ENCODE peak calls at places on chromosome 7, in five cellular contexts. Q is SK-N-SH, J is K562, N is HCT116, P is GM12878. R is an unnamed sample.
A peak's percentile ranks its signal among the peaks of the same experiment; 100 is the strongest.

GRCh38 chr7:129066290-129067131 is 11.6 kb upstream of the TNPO3 start:
- DNase-seq in N (no peak), P (no peak), J (peak; percentile 86), Q (no peak), R (no peak)

GRCh38 chr7:54969190-54969967 is 49.4 kb upstream of the EGFR start:
- DNase-seq in P (no peak), J (no peak), Q (no peak), N (no peak), R (no peak)

GRCh38 chr7:25116621-25117020 is 8.4 kb downstream of the CYCS start:
- DNase-seq in Q (no peak), J (no peak), N (no peak), P (no peak), R (no peak)

GRCh38 chr7:118218413-118219156 is 5.9 kb upstream of the ANKRD7 start:
- DNase-seq in N (no peak), Q (no peak), P (no peak), J (no peak), R (no peak)

GRCh38 chr7:6271091-6271658 is 1.2 kb downstream of the CYTH3 start:
- DNase-seq in P (no peak), N (no peak), Q (peak; percentile 79), J (peak; percentile 24), R (no peak)

GRCh38 chr7:130037703-130038102 is 13.5 kb downstream of the ZC3HC1 start:
- DNase-seq in N (no peak), J (no peak), P (no peak), Q (no peak), R (no peak)

GRCh38 chr7:18494821-18495408 is 634 bp upstream of the HDAC9 start:
- DNase-seq in Q (no peak), J (no peak), P (no peak), N (no peak), R (no peak)

GRCh38 chr7:120521761-120522737 is 249.1 kb downstream of the KCND2 start:
- DNase-seq in J (no peak), N (no peak), P (no peak), Q (no peak), R (no peak)

GRCh38 chr7:14761506-14762296 is 140.8 kb downstream of the DGKB start:
- DNase-seq in P (no peak), Q (no peak), N (no peak), J (no peak), R (no peak)

GRCh38 chr7:77330169-77330882 is 85.8 kb downstream of the GSAP start:
- DNase-seq in Q (no peak), N (no peak), P (peak; percentile 86), J (no peak), R (no peak)

GRCh38 chr7:113904521-113904920 is 14.3 kb downstream of the PPP1R3A start:
- DNase-seq in J (no peak), Q (no peak), P (no peak), N (no peak), R (no peak)

GRCh38 chr7:7696458-7697119 is 21.8 kb downstream of the RPA3 start:
- DNase-seq in N (peak; percentile 65), J (no peak), P (no peak), Q (no peak), R (peak; percentile 43)

GRCh38 chr7:148515237-148515636 is 75.3 kb upstream of the C7orf33 start:
- DNase-seq in Q (no peak), J (no peak), P (no peak), N (no peak), R (no peak)

GRCh38 chr7:94012748-94013147 is 8.6 kb upstream of the BET1 start:
- DNase-seq in Q (peak; percentile 22), P (no peak), N (no peak), J (no peak), R (no peak)

GRCh38 chr7:2251841-2252771 is 10.1 kb downstream of the NUDT1 start:
- DNase-seq in J (no peak), N (no peak), Q (peak; percentile 74), P (no peak), R (no peak)

GRCh38 chr7:139544645-139545044 is 21.2 kb downstream of the CLEC2L start:
- DNase-seq in P (no peak), J (no peak), Q (peak; percentile 13), N (no peak), R (no peak)

GRCh38 chr7:76280408-76280807 is 22.1 kb upstream of the HSPB1 start:
- DNase-seq in J (no peak), Q (peak; percentile 91), N (no peak), P (no peak), R (no peak)

GRCh38 chr7:79298145-79298760 is 155.2 kb downstream of the MAGI2 start:
- DNase-seq in Q (peak; percentile 55), J (no peak), P (no peak), N (peak; percentile 28), R (peak; percentile 25)

GRCh38 chr7:1103009-1103788 is 15.3 kb downstream of the GPER1 start:
- DNase-seq in N (no peak), J (no peak), P (peak; percentile 73), Q (no peak), R (peak; percentile 41)

GRCh38 chr7:122143376-122143750 is 686 bp downstream of the AASS start:
- DNase-seq in Q (peak; percentile 26), N (no peak), J (no peak), P (no peak), R (no peak)

GRCh38 chr7:12067156-12067831 is 143.8 kb upstream of the TMEM106B start:
- DNase-seq in Q (peak; percentile 60), J (peak; percentile 40), P (peak; percentile 5), N (peak; percentile 58), R (peak; percentile 48)

GRCh38 chr7:135995751-135996150 is 18.6 kb upstream of the MTPN start:
- DNase-seq in P (no peak), Q (no peak), J (no peak), N (no peak), R (no peak)

GRCh38 chr7:118152149-118152548 is 31.8 kb upstream of the LSM8 start:
- DNase-seq in J (no peak), N (no peak), P (no peak), Q (no peak), R (no peak)

GRCh38 chr7:32587431-32587948 is 92.2 kb downstream of the AVL9 start:
- DNase-seq in P (no peak), J (no peak), N (no peak), Q (no peak), R (peak; percentile 76)

GRCh38 chr7:111495173-111495572 is 67.1 kb downstream of the IMMP2L start:
- DNase-seq in J (no peak), N (no peak), P (no peak), Q (no peak), R (no peak)

GRCh38 chr7:73439305-73439704 is 5.7 kb downstream of the FZD9 start:
- DNase-seq in J (no peak), N (no peak), Q (no peak), P (no peak), R (no peak)

GRCh38 chr7:92877367-92877766 is 41.0 kb upstream of the CDK6 start:
- DNase-seq in P (no peak), N (no peak), J (no peak), Q (no peak), R (no peak)

GRCh38 chr7:30656611-30657010 is 25.6 kb downstream of the CRHR2 start:
- DNase-seq in Q (no peak), P (no peak), J (no peak), N (no peak), R (no peak)

DNA sequence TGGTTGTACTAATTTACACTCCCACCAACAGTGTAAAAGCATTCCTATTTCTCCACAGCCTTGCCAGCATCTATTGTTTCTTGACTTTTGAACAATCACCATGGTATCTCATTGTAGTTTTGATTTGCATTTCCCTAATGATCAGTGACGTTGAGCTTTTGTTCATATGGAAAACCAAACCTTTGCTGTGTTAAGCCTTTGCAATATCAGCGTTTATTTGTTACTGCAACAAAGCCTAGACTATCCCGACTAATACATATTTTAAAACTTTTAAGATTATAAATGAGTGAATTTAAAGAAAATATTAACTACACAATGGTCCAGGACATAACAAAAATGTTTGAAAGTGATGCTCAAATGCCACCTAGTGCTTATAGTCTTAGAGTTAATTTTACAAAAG is 26.6 kb downstream of the TRIL start:
- DNase-seq in Q (no peak), N (no peak), J (no peak), P (no peak), R (no peak)
- H3K4me2 ChIP-seq in Q (no peak overlapping the region), N (no peak overlapping the region), J (no peak overlapping the region), P (no peak overlapping the region), R (no peak overlapping the region)

GRCh38 chr7:27647489-27647888 is 15.2 kb downstream of the HIBADH start:
- DNase-seq in P (no peak), N (no peak), Q (no peak), J (no peak), R (no peak)
- TF ChIP-seq ZBTB33 in P (no peak), N (no peak), Q (no peak), J (no peak), R (no peak)

GRCh38 chr7:45920543-45921380 is at the start of gene IGFBP3:
- DNase-seq in N (no peak), J (no peak), P (no peak), Q (peak; percentile 90), R (no peak)

GRCh38 chr7:45921699-45922519 is 837 bp upstream of the IGFBP3 start:
- DNase-seq in J (no peak), P (no peak), N (peak; percentile 44), Q (peak; percentile 73), R (peak; percentile 34)

GRCh38 chr7:45922810-45923209 is 1.7 kb upstream of the IGFBP3 start:
- DNase-seq in N (no peak), Q (no peak), J (no peak), P (no peak), R (no peak)

GRCh38 chr7:45919947-45920542 is 1.0 kb downstream of the IGFBP3 start:
- DNase-seq in P (no peak), N (no peak), J (no peak), Q (no peak), R (no peak)

DNA sequence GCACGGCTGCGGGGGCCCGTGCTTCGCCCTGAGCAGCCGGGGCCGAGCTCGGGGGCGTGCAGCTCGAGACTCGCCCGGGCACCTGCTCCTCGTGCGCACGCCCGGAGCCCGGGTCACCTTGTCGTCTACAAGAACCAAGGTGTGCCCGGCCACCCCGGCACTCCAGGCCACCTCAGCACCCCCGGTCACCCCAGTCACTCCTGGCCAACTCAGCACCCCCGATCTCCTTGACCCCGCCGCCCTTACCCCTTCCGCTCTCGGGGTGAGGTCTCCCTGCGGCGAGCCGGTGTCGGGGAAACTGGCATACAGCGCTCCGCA is 268 bp upstream of the IGFBP3 start:
- DNase-seq in Q (no peak), P (no peak), J (no peak), N (no peak), R (no peak)
- H3K4me2 ChIP-seq in Q (peak overlapping the region; percentile 84), P (no peak overlapping the region), J (no peak overlapping the region), N (peak overlapping the region; percentile 75), R (peak overlapping the region; percentile 50)

DNA sequence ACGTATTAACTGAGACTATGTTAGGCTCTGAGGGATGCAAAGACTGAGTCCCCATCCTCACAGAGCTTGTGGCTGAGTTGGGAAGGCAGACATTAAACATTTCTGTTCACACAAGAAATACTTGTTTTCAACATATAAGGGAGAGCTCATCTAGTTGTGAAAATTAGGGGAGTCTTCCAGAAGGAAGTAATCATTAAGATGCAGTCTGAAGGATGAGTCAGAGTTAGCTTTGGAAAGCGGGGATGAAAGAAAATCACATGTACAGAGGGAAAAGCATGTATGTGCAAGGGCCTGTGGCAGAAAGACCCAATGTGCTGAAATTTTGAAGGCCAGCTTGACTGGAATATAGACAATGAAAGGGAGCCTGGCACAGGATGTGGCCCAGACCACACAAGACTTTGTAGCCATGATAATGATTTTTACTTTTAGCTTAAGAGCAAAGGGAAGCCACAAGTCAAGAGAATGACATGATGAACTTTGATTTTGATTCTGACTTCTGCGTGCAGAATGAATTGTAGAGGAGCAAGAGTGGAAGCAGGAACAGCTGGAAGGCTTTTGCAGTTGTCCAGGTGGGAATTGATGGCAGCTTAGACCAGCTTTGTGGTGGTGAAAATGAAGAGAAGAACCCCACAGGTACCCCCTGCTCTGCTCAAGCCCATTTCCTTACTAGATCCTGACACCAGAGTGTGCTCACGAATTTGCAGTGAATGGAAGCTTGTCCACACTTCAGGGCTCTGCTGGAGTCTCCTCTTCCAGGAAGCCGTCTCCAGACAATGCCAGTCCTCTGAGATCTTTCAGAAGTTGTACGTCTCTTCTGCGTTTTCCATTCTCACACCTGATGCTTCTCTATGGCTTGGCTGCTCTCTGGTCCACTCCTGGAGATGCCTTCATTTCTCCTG is 115.6 kb downstream of the ATXN7L1 start:
- DNase-seq in P (no peak), J (no peak), N (no peak), Q (no peak), R (no peak)
- TF ChIP-seq ZBTB33 in P (no peak), J (no peak), N (no peak), Q (no peak), R (no peak)

R was measured in HepG2.